ENCODE peak calls at places on chromosomes 7 and 10, in six cellular contexts. One of them, this sample, is unnamed.

GRCh38 chr10:116888380-116889055 is 39.2 kb downstream of the ENO4 start:
- DNase-seq in RWPE1: peak
- DNase-seq in pancreas: peak
- DNase-seq in B cell: no peak
- DNase-seq in K562: no peak
- DNase-seq in fibroblast of lung: peak
- DNase-seq in this sample: no peak

GRCh38 chr10:77287647-77288120 is 349.9 kb downstream of the KCNMA1 start:
- DNase-seq in B cell: no peak
- DNase-seq in fibroblast of lung: no peak
- DNase-seq in K562: no peak
- DNase-seq in pancreas: peak
- DNase-seq in RWPE1: no peak
- DNase-seq in this sample: no peak

GRCh38 chr7:107145072-107145838 is 23.5 kb upstream of the HBP1 start:
- DNase-seq in RWPE1: no peak
- DNase-seq in fibroblast of lung: no peak
- DNase-seq in K562: no peak
- DNase-seq in pancreas: no peak
- DNase-seq in B cell: no peak
- DNase-seq in this sample: no peak

GRCh38 chr7:138625849-138626230 is 75.3 kb downstream of the SVOPL start:
- DNase-seq in B cell: no peak
- DNase-seq in fibroblast of lung: no peak
- DNase-seq in pancreas: no peak
- DNase-seq in K562: no peak
- DNase-seq in RWPE1: no peak
- DNase-seq in this sample: no peak

GRCh38 chr7:149692557-149692982 is 80.8 kb downstream of the ZNF467 start:
- DNase-seq in pancreas: no peak
- DNase-seq in fibroblast of lung: no peak
- DNase-seq in K562: no peak
- DNase-seq in B cell: no peak
- DNase-seq in RWPE1: no peak
- DNase-seq in this sample: no peak

GRCh38 chr10:4137299-4137698 is 352.3 kb upstream of the KLF6 start:
- DNase-seq in B cell: no peak
- DNase-seq in fibroblast of lung: no peak
- DNase-seq in K562: no peak
- DNase-seq in RWPE1: no peak
- DNase-seq in pancreas: no peak
- DNase-seq in this sample: no peak

GRCh38 chr7:39272676-39273075 is 293.5 kb upstream of the YAE1 start:
- DNase-seq in K562: no peak
- DNase-seq in fibroblast of lung: no peak
- DNase-seq in pancreas: no peak
- DNase-seq in RWPE1: no peak
- DNase-seq in B cell: no peak
- DNase-seq in this sample: no peak

GRCh38 chr7:44293561-44294324 is 31.7 kb downstream of the CAMK2B start:
- DNase-seq in pancreas: no peak
- DNase-seq in RWPE1: no peak
- DNase-seq in B cell: no peak
- DNase-seq in fibroblast of lung: no peak
- DNase-seq in K562: no peak
- DNase-seq in this sample: no peak

GRCh38 chr7:91800389-91800788 is 80.1 kb downstream of the MTERF1 start:
- DNase-seq in RWPE1: no peak
- DNase-seq in pancreas: no peak
- DNase-seq in fibroblast of lung: no peak
- DNase-seq in B cell: no peak
- DNase-seq in K562: no peak
- DNase-seq in this sample: no peak

GRCh38 chr7:36749282-36749960 is 25.1 kb upstream of the AOAH start:
- DNase-seq in RWPE1: no peak
- DNase-seq in B cell: no peak
- DNase-seq in K562: no peak
- DNase-seq in pancreas: no peak
- DNase-seq in fibroblast of lung: peak
- DNase-seq in this sample: no peak

GRCh38 chr7:6647080-6647479 is 10.0 kb downstream of the ZNF316 start:
- DNase-seq in B cell: no peak
- DNase-seq in pancreas: no peak
- DNase-seq in RWPE1: no peak
- DNase-seq in fibroblast of lung: no peak
- DNase-seq in K562: no peak
- DNase-seq in this sample: no peak

GRCh38 chr10:96043895-96044580 is 655 bp downstream of the CCNJ start:
- DNase-seq in B cell: peak
- DNase-seq in fibroblast of lung: peak
- DNase-seq in K562: peak
- DNase-seq in RWPE1: peak
- DNase-seq in pancreas: peak
- DNase-seq in this sample: peak

GRCh38 chr7:2004841-2005351 is 227.8 kb downstream of the MAD1L1 start:
- DNase-seq in K562: no peak
- DNase-seq in B cell: no peak
- DNase-seq in pancreas: no peak
- DNase-seq in fibroblast of lung: no peak
- DNase-seq in RWPE1: no peak
- DNase-seq in this sample: no peak

GRCh38 chr10:71233491-71233892 is 21.1 kb downstream of the UNC5B start:
- DNase-seq in B cell: no peak
- DNase-seq in RWPE1: no peak
- DNase-seq in pancreas: no peak
- DNase-seq in K562: no peak
- DNase-seq in fibroblast of lung: no peak
- DNase-seq in this sample: no peak

GRCh38 chr7:106417273-106417902 is 132.6 kb upstream of the NAMPT start:
- DNase-seq in fibroblast of lung: no peak
- DNase-seq in pancreas: no peak
- DNase-seq in K562: no peak
- DNase-seq in RWPE1: peak
- DNase-seq in B cell: no peak
- DNase-seq in this sample: no peak

GRCh38 chr10:93465806-93466675 is 16.1 kb downstream of the MYOF start:
- DNase-seq in K562: no peak
- DNase-seq in fibroblast of lung: peak
- DNase-seq in B cell: no peak
- DNase-seq in RWPE1: peak
- DNase-seq in pancreas: peak
- DNase-seq in this sample: no peak

GRCh38 chr10:75513292-75513691 is 81.9 kb downstream of the LRMDA start:
- DNase-seq in K562: no peak
- DNase-seq in fibroblast of lung: no peak
- DNase-seq in RWPE1: no peak
- DNase-seq in B cell: no peak
- DNase-seq in pancreas: no peak
- DNase-seq in this sample: no peak

GRCh38 chr10:70084189-70084588 is 31.5 kb downstream of the MACROH2A2 start:
- DNase-seq in B cell: no peak
- DNase-seq in pancreas: no peak
- DNase-seq in RWPE1: no peak
- DNase-seq in K562: no peak
- DNase-seq in fibroblast of lung: no peak
- DNase-seq in this sample: no peak

GRCh38 chr7:70771447-70771846 is 360.5 kb upstream of the GALNT17 start:
- DNase-seq in B cell: no peak
- DNase-seq in K562: no peak
- DNase-seq in RWPE1: no peak
- DNase-seq in fibroblast of lung: peak
- DNase-seq in pancreas: no peak
- DNase-seq in this sample: no peak

GRCh38 chr7:120272261-120272895 is 597 bp upstream of the KCND2 start:
- DNase-seq in K562: peak
- DNase-seq in fibroblast of lung: peak
- DNase-seq in B cell: no peak
- DNase-seq in RWPE1: peak
- DNase-seq in pancreas: no peak
- DNase-seq in this sample: peak

GRCh38 chr10:30435068-30435422 is 1.1 kb downstream of the MAP3K8 start:
- DNase-seq in fibroblast of lung: peak
- DNase-seq in pancreas: no peak
- DNase-seq in RWPE1: no peak
- DNase-seq in B cell: no peak
- DNase-seq in K562: no peak
- DNase-seq in this sample: no peak

GRCh38 chr10:91043173-91043910 is 122.5 kb upstream of the ANKRD1 start:
- DNase-seq in fibroblast of lung: no peak
- DNase-seq in RWPE1: peak
- DNase-seq in B cell: no peak
- DNase-seq in pancreas: no peak
- DNase-seq in K562: peak
- DNase-seq in this sample: no peak

GRCh38 chr10:6022693-6023092 is 39.5 kb downstream of the IL2RA start:
- DNase-seq in B cell: no peak
- DNase-seq in K562: no peak
- DNase-seq in RWPE1: no peak
- DNase-seq in pancreas: no peak
- DNase-seq in fibroblast of lung: no peak
- DNase-seq in this sample: no peak

GRCh38 chr10:100697070-100697469 is 48.3 kb upstream of the PAX2 start:
- DNase-seq in RWPE1: peak
- DNase-seq in pancreas: no peak
- DNase-seq in B cell: no peak
- DNase-seq in fibroblast of lung: peak
- DNase-seq in K562: no peak
- DNase-seq in this sample: no peak

GRCh38 chr10:54133201-54133600 is 667.8 kb downstream of the PCDH15 start:
- DNase-seq in pancreas: no peak
- DNase-seq in B cell: no peak
- DNase-seq in RWPE1: no peak
- DNase-seq in K562: no peak
- DNase-seq in fibroblast of lung: no peak
- DNase-seq in this sample: no peak

GRCh38 chr7:140056431-140056830 is 6.3 kb downstream of the PARP12 start:
- DNase-seq in fibroblast of lung: no peak
- DNase-seq in RWPE1: no peak
- DNase-seq in K562: no peak
- DNase-seq in pancreas: no peak
- DNase-seq in B cell: no peak
- DNase-seq in this sample: no peak

GRCh38 chr7:150875791-150876190 is 23.5 kb downstream of the AOC1 start:
- DNase-seq in pancreas: no peak
- DNase-seq in B cell: no peak
- DNase-seq in K562: peak
- DNase-seq in RWPE1: no peak
- DNase-seq in fibroblast of lung: no peak
- DNase-seq in this sample: no peak
- TF ChIP-seq CTCF in pancreas: no peak
- TF ChIP-seq CTCF in B cell: no peak
- TF ChIP-seq CTCF in K562: peak
- TF ChIP-seq CTCF in RWPE1: peak
- TF ChIP-seq CTCF in fibroblast of lung: peak
- TF ChIP-seq CTCF in this sample: no peak

GRCh38 chr7:22549667-22550513 is 49.9 kb upstream of the STEAP1B start:
- DNase-seq in K562: no peak
- DNase-seq in pancreas: no peak
- DNase-seq in B cell: peak
- DNase-seq in fibroblast of lung: peak
- DNase-seq in RWPE1: peak
- DNase-seq in this sample: peak
- TF ChIP-seq CTCF in K562: peak
- TF ChIP-seq CTCF in pancreas: peak
- TF ChIP-seq CTCF in B cell: peak
- TF ChIP-seq CTCF in fibroblast of lung: peak
- TF ChIP-seq CTCF in RWPE1: peak
- TF ChIP-seq CTCF in this sample: peak

GRCh38 chr7:101217388-101218235 is at the start of the genes PLOD3 and ZNHIT1:
- DNase-seq in RWPE1: peak
- DNase-seq in fibroblast of lung: peak
- DNase-seq in K562: peak
- DNase-seq in B cell: peak
- DNase-seq in pancreas: peak
- DNase-seq in this sample: peak
- TF ChIP-seq CTCF in RWPE1: no peak
- TF ChIP-seq CTCF in fibroblast of lung: no peak
- TF ChIP-seq CTCF in K562: peak
- TF ChIP-seq CTCF in B cell: peak
- TF ChIP-seq CTCF in pancreas: no peak
- TF ChIP-seq CTCF in this sample: no peak

GRCh38 chr7:142153400-142153799 is 41.9 kb downstream of the MGAM2 start:
- DNase-seq in B cell: no peak
- DNase-seq in pancreas: no peak
- DNase-seq in RWPE1: no peak
- DNase-seq in K562: no peak
- DNase-seq in fibroblast of lung: peak
- DNase-seq in this sample: no peak
- TF ChIP-seq CTCF in B cell: no peak
- TF ChIP-seq CTCF in pancreas: peak
- TF ChIP-seq CTCF in RWPE1: no peak
- TF ChIP-seq CTCF in K562: peak
- TF ChIP-seq CTCF in fibroblast of lung: no peak
- TF ChIP-seq CTCF in this sample: no peak

GRCh38 chr7:57424515-57425238 is 25.3 kb upstream of the ZNF716 start:
- DNase-seq in pancreas: no peak
- DNase-seq in RWPE1: no peak
- DNase-seq in K562: no peak
- DNase-seq in fibroblast of lung: no peak
- DNase-seq in B cell: no peak
- DNase-seq in this sample: peak

GRCh38 chr7:57426629-57427003 is 23.4 kb upstream of the ZNF716 start:
- DNase-seq in RWPE1: no peak
- DNase-seq in fibroblast of lung: no peak
- DNase-seq in B cell: no peak
- DNase-seq in K562: no peak
- DNase-seq in pancreas: no peak
- DNase-seq in this sample: peak

GRCh38 chr7:57425239-57425944 is 24.6 kb upstream of the ZNF716 start:
- DNase-seq in pancreas: no peak
- DNase-seq in RWPE1: no peak
- DNase-seq in B cell: no peak
- DNase-seq in K562: no peak
- DNase-seq in fibroblast of lung: no peak
- DNase-seq in this sample: peak

GRCh38 chr7:57425969-57426628 is 23.9 kb upstream of the ZNF716 start:
- DNase-seq in pancreas: no peak
- DNase-seq in fibroblast of lung: no peak
- DNase-seq in RWPE1: no peak
- DNase-seq in K562: no peak
- DNase-seq in B cell: no peak
- DNase-seq in this sample: peak

GRCh38 chr7:57423768-57424167 is 26.2 kb upstream of the ZNF716 start:
- DNase-seq in pancreas: no peak
- DNase-seq in K562: no peak
- DNase-seq in RWPE1: no peak
- DNase-seq in B cell: no peak
- DNase-seq in fibroblast of lung: no peak
- DNase-seq in this sample: peak
- TF ChIP-seq CTCF in pancreas: no peak
- TF ChIP-seq CTCF in K562: no peak
- TF ChIP-seq CTCF in RWPE1: peak
- TF ChIP-seq CTCF in B cell: no peak
- TF ChIP-seq CTCF in fibroblast of lung: no peak
- TF ChIP-seq CTCF in this sample: no peak

GRCh38 chr10:72328045-72328828 is 26.5 kb downstream of the DNAJB12 start:
- DNase-seq in RWPE1: no peak
- DNase-seq in fibroblast of lung: peak
- DNase-seq in B cell: no peak
- DNase-seq in K562: peak
- DNase-seq in pancreas: peak
- DNase-seq in this sample: no peak
- TF ChIP-seq CTCF in RWPE1: peak
- TF ChIP-seq CTCF in fibroblast of lung: peak
- TF ChIP-seq CTCF in B cell: no peak
- TF ChIP-seq CTCF in K562: peak
- TF ChIP-seq CTCF in pancreas: peak
- TF ChIP-seq CTCF in this sample: peak